ENCODE peak calls at places on chromosomes 6 and 20, in five cellular contexts. One of them, this sample, is unnamed.

GRCh38 chr6:34667481-34668238 is 28.9 kb downstream of the ILRUN start:
- DNase-seq in central memory CD4-positive, alpha-beta T cell: no peak
- DNase-seq in activated effector memory CD4-positive, alpha-beta T cell treated with anti-CD3 and anti-CD28 coated beads, Interleukin-2, amount 50 U/mL, for 16 hours: no peak
- DNase-seq in H54: no peak
- DNase-seq in neural crest cell: no peak
- DNase-seq in this sample: no peak

GRCh38 chr6:14458669-14459266 is 341.2 kb downstream of the CD83 start:
- DNase-seq in central memory CD4-positive, alpha-beta T cell: no peak
- DNase-seq in activated effector memory CD4-positive, alpha-beta T cell treated with anti-CD3 and anti-CD28 coated beads, Interleukin-2, amount 50 U/mL, for 16 hours: no peak
- DNase-seq in H54: peak
- DNase-seq in neural crest cell: no peak
- DNase-seq in this sample: no peak

GRCh38 chr6:30490031-30490876 is 945 bp downstream of the HLA-E start:
- DNase-seq in central memory CD4-positive, alpha-beta T cell: peak
- DNase-seq in activated effector memory CD4-positive, alpha-beta T cell treated with anti-CD3 and anti-CD28 coated beads, Interleukin-2, amount 50 U/mL, for 16 hours: peak
- DNase-seq in H54: no peak
- DNase-seq in neural crest cell: peak
- DNase-seq in this sample: peak

GRCh38 chr20:45052698-45053440 is 48.1 kb downstream of the KCNS1 start:
- DNase-seq in central memory CD4-positive, alpha-beta T cell: peak
- DNase-seq in activated effector memory CD4-positive, alpha-beta T cell treated with anti-CD3 and anti-CD28 coated beads, Interleukin-2, amount 50 U/mL, for 16 hours: no peak
- DNase-seq in H54: no peak
- DNase-seq in neural crest cell: no peak
- DNase-seq in this sample: no peak

GRCh38 chr20:35561268-35561667 is 19.4 kb downstream of the ERGIC3 start:
- DNase-seq in central memory CD4-positive, alpha-beta T cell: no peak
- DNase-seq in activated effector memory CD4-positive, alpha-beta T cell treated with anti-CD3 and anti-CD28 coated beads, Interleukin-2, amount 50 U/mL, for 16 hours: no peak
- DNase-seq in H54: peak
- DNase-seq in neural crest cell: peak
- DNase-seq in this sample: peak

GRCh38 chr6:84811351-84811750 is 47.0 kb upstream of the TBX18 start:
- DNase-seq in central memory CD4-positive, alpha-beta T cell: no peak
- DNase-seq in activated effector memory CD4-positive, alpha-beta T cell treated with anti-CD3 and anti-CD28 coated beads, Interleukin-2, amount 50 U/mL, for 16 hours: no peak
- DNase-seq in H54: no peak
- DNase-seq in neural crest cell: no peak
- DNase-seq in this sample: no peak

GRCh38 chr6:154157082-154157481 is 118.0 kb downstream of the OPRM1 start:
- DNase-seq in central memory CD4-positive, alpha-beta T cell: peak
- DNase-seq in activated effector memory CD4-positive, alpha-beta T cell treated with anti-CD3 and anti-CD28 coated beads, Interleukin-2, amount 50 U/mL, for 16 hours: peak
- DNase-seq in H54: no peak
- DNase-seq in neural crest cell: no peak
- DNase-seq in this sample: no peak

GRCh38 chr6:109892451-109893435 is 85.4 kb upstream of the GPR6 start:
- DNase-seq in central memory CD4-positive, alpha-beta T cell: no peak
- DNase-seq in activated effector memory CD4-positive, alpha-beta T cell treated with anti-CD3 and anti-CD28 coated beads, Interleukin-2, amount 50 U/mL, for 16 hours: no peak
- DNase-seq in H54: no peak
- DNase-seq in neural crest cell: no peak
- DNase-seq in this sample: no peak

GRCh38 chr6:96032646-96033045 is 16.9 kb downstream of the FUT9 start:
- DNase-seq in central memory CD4-positive, alpha-beta T cell: no peak
- DNase-seq in activated effector memory CD4-positive, alpha-beta T cell treated with anti-CD3 and anti-CD28 coated beads, Interleukin-2, amount 50 U/mL, for 16 hours: no peak
- DNase-seq in H54: no peak
- DNase-seq in neural crest cell: no peak
- DNase-seq in this sample: no peak

GRCh38 chr20:14445310-14445709 is 107.9 kb upstream of the FLRT3 start:
- DNase-seq in central memory CD4-positive, alpha-beta T cell: no peak
- DNase-seq in activated effector memory CD4-positive, alpha-beta T cell treated with anti-CD3 and anti-CD28 coated beads, Interleukin-2, amount 50 U/mL, for 16 hours: no peak
- DNase-seq in H54: no peak
- DNase-seq in neural crest cell: no peak
- DNase-seq in this sample: no peak

GRCh38 chr20:48835390-48835789 is 7.6 kb upstream of the PREX1 start:
- DNase-seq in central memory CD4-positive, alpha-beta T cell: no peak
- DNase-seq in activated effector memory CD4-positive, alpha-beta T cell treated with anti-CD3 and anti-CD28 coated beads, Interleukin-2, amount 50 U/mL, for 16 hours: no peak
- DNase-seq in H54: no peak
- DNase-seq in neural crest cell: no peak
- DNase-seq in this sample: no peak

GRCh38 chr20:56928007-56928406 is 298.9 kb downstream of the TFAP2C start:
- DNase-seq in central memory CD4-positive, alpha-beta T cell: no peak
- DNase-seq in activated effector memory CD4-positive, alpha-beta T cell treated with anti-CD3 and anti-CD28 coated beads, Interleukin-2, amount 50 U/mL, for 16 hours: no peak
- DNase-seq in H54: no peak
- DNase-seq in neural crest cell: no peak
- DNase-seq in this sample: no peak

GRCh38 chr20:1375515-1375914 is 17.3 kb downstream of the FKBP1A start:
- DNase-seq in central memory CD4-positive, alpha-beta T cell: no peak
- DNase-seq in activated effector memory CD4-positive, alpha-beta T cell treated with anti-CD3 and anti-CD28 coated beads, Interleukin-2, amount 50 U/mL, for 16 hours: no peak
- DNase-seq in H54: no peak
- DNase-seq in neural crest cell: no peak
- DNase-seq in this sample: no peak

GRCh38 chr6:167803816-167804215 is 22.9 kb upstream of the AFDN start:
- DNase-seq in central memory CD4-positive, alpha-beta T cell: no peak
- DNase-seq in activated effector memory CD4-positive, alpha-beta T cell treated with anti-CD3 and anti-CD28 coated beads, Interleukin-2, amount 50 U/mL, for 16 hours: no peak
- DNase-seq in H54: no peak
- DNase-seq in neural crest cell: no peak
- DNase-seq in this sample: no peak

GRCh38 chr6:113995632-113996031 is 24.7 kb upstream of the HDAC2 start:
- DNase-seq in central memory CD4-positive, alpha-beta T cell: no peak
- DNase-seq in activated effector memory CD4-positive, alpha-beta T cell treated with anti-CD3 and anti-CD28 coated beads, Interleukin-2, amount 50 U/mL, for 16 hours: no peak
- DNase-seq in H54: peak
- DNase-seq in neural crest cell: no peak
- DNase-seq in this sample: no peak

GRCh38 chr20:62799873-62800272 is 3.6 kb downstream of the MRGBP start:
- DNase-seq in central memory CD4-positive, alpha-beta T cell: no peak
- DNase-seq in activated effector memory CD4-positive, alpha-beta T cell treated with anti-CD3 and anti-CD28 coated beads, Interleukin-2, amount 50 U/mL, for 16 hours: no peak
- DNase-seq in H54: no peak
- DNase-seq in neural crest cell: no peak
- DNase-seq in this sample: no peak

GRCh38 chr6:98641929-98642328 is 192.4 kb upstream of the POU3F2 start:
- DNase-seq in central memory CD4-positive, alpha-beta T cell: no peak
- DNase-seq in activated effector memory CD4-positive, alpha-beta T cell treated with anti-CD3 and anti-CD28 coated beads, Interleukin-2, amount 50 U/mL, for 16 hours: no peak
- DNase-seq in H54: no peak
- DNase-seq in neural crest cell: peak
- DNase-seq in this sample: no peak

This sample was measured in upper lobe of right lung.